ENCODE peak calls at places on chromosomes 16 and 17, in five cellular contexts. E is H1; O is NCI-H2171 treated with DMSO at 0.1 percent for 48 hours; Y is activated naive CD8-positive, alpha-beta T cell treated with anti-CD3 and anti-CD28 coated beads, Interleukin-2, amount 50 U/mL, for 24 hours; U is T-helper 2 cell. F is an unnamed sample.

GRCh38 chr16:74462361-74462760 is 41.1 kb upstream of the CLEC18B start:
- DNase-seq in Y (no peak), O (no peak), U (no peak), E (no peak), F (no peak)

GRCh38 chr17:39235555-39236221 is 9.9 kb upstream of the STAC2 start:
- DNase-seq in Y (peak), E (peak), U (no peak), O (peak), F (peak)

GRCh38 chr17:7932949-7933348 is 943 bp downstream of the CNTROB start:
- DNase-seq in O (peak), Y (peak), E (no peak), U (no peak), F (peak)

GRCh38 chr17:78089557-78090281 is 38.8 kb downstream of the TMC6 start:
- DNase-seq in E (no peak), O (no peak), Y (no peak), U (no peak), F (no peak)

GRCh38 chr17:13765701-13766100 is 164.0 kb upstream of the HS3ST3A1 start:
- DNase-seq in Y (no peak), O (no peak), E (no peak), U (no peak), F (no peak)

GRCh38 chr17:79188048-79188447 is 113.4 kb downstream of the ENGASE start:
- DNase-seq in O (peak), U (no peak), Y (peak), E (peak), F (peak)

GRCh38 chr16:74603848-74604247 is 3.1 kb downstream of the GLG1 start:
- DNase-seq in E (no peak), U (no peak), Y (no peak), O (no peak), F (no peak)

GRCh38 chr17:38509772-38510423 is 81.6 kb downstream of the ARHGAP23 start:
- DNase-seq in Y (no peak), O (no peak), U (no peak), E (no peak), F (peak)

GRCh38 chr16:31409433-31409832 is 16.3 kb downstream of the ITGAD start:
- DNase-seq in O (no peak), Y (no peak), E (no peak), U (no peak), F (no peak)

GRCh38 chr16:89370081-89370511 is 120.3 kb downstream of the ANKRD11 start:
- DNase-seq in E (no peak), Y (no peak), O (no peak), U (no peak), F (peak)

GRCh38 chr17:81245665-81246342 is 6.7 kb downstream of the NDUFAF8 start:
- DNase-seq in Y (no peak), O (no peak), U (no peak), E (no peak), F (no peak)

GRCh38 chr17:38616361-38616760 is 10.6 kb upstream of the SRCIN1 start:
- DNase-seq in E (no peak), O (no peak), U (no peak), Y (no peak), F (peak)

GRCh38 chr17:4600563-4600962 is 16.2 kb downstream of the SMTNL2 start:
- DNase-seq in U (no peak), Y (no peak), O (peak), E (no peak), F (peak)

GRCh38 chr16:74657873-74658642 is 8.6 kb downstream of the RFWD3 start:
- DNase-seq in E (no peak), U (no peak), O (no peak), Y (no peak), F (peak)

GRCh38 chr17:44820631-44821196 is 9.4 kb downstream of the GJC1 start:
- DNase-seq in O (peak), Y (no peak), U (no peak), E (no peak), F (peak)

GRCh38 chr17:71436479-71436878 is 684.3 kb upstream of the SOX9 start:
- DNase-seq in O (no peak), E (no peak), Y (no peak), U (no peak), F (no peak)

GRCh38 chr17:44672479-44673093 is 16.3 kb downstream of the MEIOC start:
- DNase-seq in Y (no peak), O (peak), E (no peak), U (no peak), F (no peak)

GRCh38 chr17:79065105-79065670 is 9.4 kb upstream of the ENGASE start:
- DNase-seq in Y (peak), U (peak), E (no peak), O (peak), F (no peak)

GRCh38 chr17:78951967-78952551 is 26.9 kb upstream of the TIMP2 start:
- DNase-seq in O (no peak), U (no peak), Y (no peak), E (no peak), F (no peak)

GRCh38 chr16:81755915-81756644 is 23.0 kb upstream of the PLCG2 start:
- DNase-seq in Y (no peak), O (no peak), U (no peak), E (no peak), F (peak)

GRCh38 chr16:11075163-11075562 is 130.8 kb downstream of the CLEC16A start:
- DNase-seq in E (no peak), Y (no peak), U (no peak), O (no peak), F (no peak)

GRCh38 chr17:82705756-82706155 is 7.3 kb upstream of the RAB40B start:
- DNase-seq in E (no peak), U (no peak), O (no peak), Y (no peak), F (no peak)

GRCh38 chr16:11524098-11524760 is 62.5 kb downstream of the LITAF start:
- DNase-seq in E (no peak), O (no peak), Y (no peak), U (no peak), F (no peak)

GRCh38 chr17:81731271-81731670 is 19.2 kb downstream of the SLC25A10 start:
- DNase-seq in O (peak), E (no peak), U (no peak), Y (no peak), F (peak)

GRCh38 chr16:72221216-72221995 is 49.5 kb upstream of the PMFBP1 start:
- DNase-seq in E (no peak), Y (no peak), O (peak), U (no peak), F (no peak)

GRCh38 chr16:11152205-11152604 is 103.8 kb downstream of the SOCS1 start:
- DNase-seq in O (peak), E (no peak), Y (no peak), U (no peak), F (no peak)

GRCh38 chr17:61469474-61469873 is 17.3 kb downstream of the TBX4 start:
- DNase-seq in O (no peak), Y (no peak), E (no peak), U (no peak), F (no peak)